ENCODE peak calls at places on chromosomes 13 and 19, in four cellular contexts. F is astrocyte of the cerebellum; P is activated CD4-positive, alpha-beta T cell treated with anti-CD3 and anti-CD28 coated beads for 1 hour; O is left ventricle myocardium inferior. T is an unnamed sample.

GRCh38 chr13:32537580-32538233 is 888 bp downstream of the N4BP2L2 start:
- DNase-seq in F (no peak), P (peak), O (peak), T (peak)

GRCh38 chr19:56972291-56972914 is 131.9 kb upstream of the PEG3 start:
- DNase-seq in F (no peak), P (no peak), O (no peak), T (no peak)

GRCh38 chr19:11435833-11436313 is 438 bp downstream of the PRKCSH start:
- DNase-seq in F (no peak), P (no peak), O (no peak), T (peak)

GRCh38 chr19:45645631-45646344 is 6.6 kb upstream of the EML2 start:
- DNase-seq in F (peak), P (peak), O (peak), T (peak)

GRCh38 chr19:12918253-12918652 is 840 bp downstream of the SYCE2 start:
- DNase-seq in F (no peak), P (no peak), O (no peak), T (no peak)

GRCh38 chr19:964761-965694 is 19.1 kb upstream of the WDR18 start:
- DNase-seq in F (no peak), P (no peak), O (no peak), T (peak)

GRCh38 chr19:31127132-31127967 is 221.9 kb downstream of the TSHZ3 start:
- DNase-seq in F (peak), P (no peak), O (no peak), T (no peak)

GRCh38 chr13:51266642-51267041 is 44.4 kb downstream of the FAM124A start:
- DNase-seq in F (no peak), P (no peak), O (no peak), T (no peak)

GRCh38 chr13:95656386-95657015 is 12.0 kb upstream of the DZIP1 start:
- DNase-seq in F (no peak), P (no peak), O (no peak), T (peak)

GRCh38 chr19:53772943-53773342 is 51.2 kb downstream of the NLRP12 start:
- DNase-seq in F (peak), P (no peak), O (no peak), T (peak)

GRCh38 chr19:55193481-55193880 is 13.4 kb upstream of the SYT5 start:
- DNase-seq in F (no peak), P (no peak), O (no peak), T (no peak)

GRCh38 chr19:30870861-30871260 is 478.4 kb downstream of the TSHZ3 start:
- DNase-seq in F (no peak), P (no peak), O (no peak), T (no peak)

GRCh38 chr19:38647368-38647965 is at the start of gene ACTN4:
- DNase-seq in F (peak), P (peak), O (peak), T (peak)

GRCh38 chr19:55066107-55066709 is 3.3 kb upstream of the RDH13 start:
- DNase-seq in F (no peak), P (no peak), O (no peak), T (no peak)

GRCh38 chr13:27174766-27175455 is 3.3 kb upstream of the USP12 start:
- DNase-seq in F (no peak), P (no peak), O (no peak), T (no peak)

GRCh38 chr13:46343279-46343949 is 43.6 kb downstream of the RUBCNL start:
- DNase-seq in F (no peak), P (no peak), O (no peak), T (peak)

GRCh38 chr13:113592571-113592970 is 8.0 kb downstream of the TFDP1 start:
- DNase-seq in F (no peak), P (no peak), O (no peak), T (no peak)

GRCh38 chr19:45539460-45539859 is 32.2 kb downstream of the VASP start:
- DNase-seq in F (no peak), P (no peak), O (no peak), T (no peak)

GRCh38 chr19:19900574-19901444 is at the start of gene ZNF93:
- DNase-seq in F (peak), P (peak), O (peak), T (peak)

GRCh38 chr13:83024226-83024625 is 858.0 kb downstream of the SLITRK1 start:
- DNase-seq in F (no peak), P (no peak), O (no peak), T (no peak)

GRCh38 chr13:29474991-29475390 is 120.5 kb downstream of the SLC7A1 start:
- DNase-seq in F (peak), P (no peak), O (no peak), T (no peak)

GRCh38 chr13:47932953-47933687 is 68.0 kb downstream of the SUCLA2 start:
- DNase-seq in F (no peak), P (no peak), O (no peak), T (peak)

GRCh38 chr19:7337380-7338194 is 11.2 kb upstream of the ARHGEF18 start:
- DNase-seq in F (no peak), P (no peak), O (no peak), T (peak)

GRCh38 chr19:42816901-42817300 is 51.4 kb upstream of the PSG8 start:
- DNase-seq in F (no peak), P (no peak), O (no peak), T (no peak)

GRCh38 chr19:49136771-49137171 is 17.4 kb downstream of the PPFIA3 start:
- DNase-seq in F (no peak), P (no peak), O (peak), T (no peak)

GRCh38 chr19:17803264-17803896 is 8.4 kb downstream of the B3GNT3 start:
- DNase-seq in F (no peak), P (no peak), O (no peak), T (no peak)

GRCh38 chr13:84126671-84127171 is 244.4 kb upstream of the SLITRK1 start:
- DNase-seq in F (no peak), P (no peak), O (no peak), T (peak)